ENCODE peak calls at places on chromosomes 4 and X, in seven cellular contexts. O is mammary epithelial cell; B is breast epithelium; J is upper lobe of right lung; S is CD8-positive, alpha-beta T cell; G is fibroblast of lung; Q is neural crest cell. Z is an unnamed sample.

GRCh38 chr4:188021548-188022249 is 26.1 kb downstream of the ZFP42 start:
- DNase-seq in G (no peak), B (no peak), O (no peak), J (no peak), S (no peak), Q (no peak), Z (no peak)

GRCh38 chr4:139556071-139556734 is at the start of gene SETD7:
- DNase-seq in O (peak), G (peak), J (peak), Q (peak), B (peak), S (peak), Z (peak)

GRCh38 chrX:41167888-41168287 is 82.6 kb downstream of the USP9X start:
- DNase-seq in O (peak), B (no peak), S (no peak), J (no peak), G (no peak), Q (no peak), Z (no peak)

GRCh38 chrX:56564182-56564885 is 907 bp downstream of the UBQLN2 start:
- DNase-seq in S (peak), Q (no peak), O (peak), J (peak), B (no peak), G (peak), Z (peak)

GRCh38 chr4:36385951-36386561 is 104.6 kb downstream of the DTHD1 start:
- DNase-seq in S (peak), Q (no peak), O (no peak), B (no peak), J (no peak), G (no peak), Z (peak)

GRCh38 chr4:63619771-63620170 is 789.5 kb downstream of the TECRL start:
- DNase-seq in O (no peak), B (no peak), G (no peak), Q (no peak), S (no peak), J (no peak), Z (no peak)

GRCh38 chr4:143773998-143774898 is 73.8 kb upstream of the FREM3 start:
- DNase-seq in O (peak), B (no peak), Q (peak), G (peak), S (no peak), J (no peak), Z (no peak)

GRCh38 chr4:58749206-58749605 is 1639.0 kb upstream of the IGFBP7 start:
- DNase-seq in Q (no peak), J (no peak), G (no peak), O (no peak), B (no peak), S (no peak), Z (no peak)

GRCh38 chr4:185735887-185736286 is 76.1 kb downstream of the SORBS2 start:
- DNase-seq in S (no peak), J (no peak), O (no peak), B (no peak), G (no peak), Q (no peak), Z (no peak)

GRCh38 chrX:86263526-86263925 is 115.3 kb downstream of the DACH2 start:
- DNase-seq in Q (no peak), S (no peak), B (no peak), G (no peak), O (no peak), J (no peak), Z (no peak)

DNA sequence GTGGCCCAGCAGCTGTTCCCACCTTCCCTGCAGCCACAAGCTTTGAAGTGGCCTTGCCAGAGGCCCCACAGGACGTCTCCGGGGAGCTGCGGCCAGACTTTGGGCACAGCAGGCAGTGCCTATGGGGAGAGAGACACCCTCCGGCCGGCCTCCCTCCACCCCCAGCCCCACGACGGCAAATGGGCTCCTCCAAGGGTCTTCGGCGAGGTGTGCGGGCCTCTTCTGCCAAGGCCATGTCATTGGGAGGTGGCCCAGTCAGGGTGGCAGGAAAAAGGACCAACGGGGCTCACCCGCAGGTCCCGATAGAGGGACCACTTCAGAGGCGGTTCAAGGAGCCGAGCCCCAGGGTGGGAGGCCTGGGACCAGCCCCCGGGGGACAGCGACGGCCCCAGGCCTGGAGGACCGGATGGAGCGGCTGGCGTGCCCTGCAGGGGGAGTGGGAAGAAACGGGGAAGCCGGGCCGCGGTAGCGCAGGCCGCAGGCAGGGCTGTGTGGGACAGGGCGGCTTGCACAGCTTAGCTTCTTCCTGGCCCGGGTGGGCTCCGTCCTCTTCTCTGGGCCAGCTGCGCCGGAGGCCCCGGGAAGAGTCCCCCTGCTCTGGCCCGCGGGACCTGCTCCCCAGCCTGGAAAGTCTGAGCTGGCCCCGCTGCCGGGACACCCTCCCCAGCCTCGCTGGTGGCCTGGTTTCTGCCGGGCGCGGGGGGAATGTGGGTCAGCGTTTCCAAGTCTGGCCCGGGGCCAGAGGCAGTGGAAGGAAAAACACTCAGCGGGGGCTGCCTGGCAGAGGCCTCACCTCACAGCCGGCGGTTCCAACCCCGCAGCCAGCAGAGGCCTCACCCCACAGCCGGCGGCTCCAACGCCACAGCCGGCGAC is 21.9 kb upstream of the SPON2 start:
- DNase-seq in J (peak), S (no peak), G (no peak), O (no peak), B (peak), Q (no peak), Z (peak)
- TF ChIP-seq CTCF in J (no peak), S (no peak), G (no peak), O (no peak), B (no peak), Q (no peak), Z (no peak)

GRCh38 chr4:47705326-47705981 is 132.4 kb downstream of the CORIN start:
- DNase-seq in S (no peak), J (no peak), G (peak), B (no peak), O (no peak), Q (no peak), Z (no peak)

GRCh38 chr4:47703964-47704363 is 133.9 kb downstream of the CORIN start:
- DNase-seq in Q (no peak), J (no peak), S (no peak), O (no peak), G (no peak), B (no peak), Z (no peak)

GRCh38 chr4:47703008-47703407 is 134.9 kb downstream of the CORIN start:
- DNase-seq in J (no peak), Q (no peak), B (no peak), G (no peak), S (no peak), O (no peak), Z (no peak)

GRCh38 chr4:47701286-47701685 is 136.6 kb downstream of the CORIN start:
- DNase-seq in J (no peak), O (no peak), B (no peak), S (no peak), G (no peak), Q (no peak), Z (no peak)

GRCh38 chr4:47704693-47705325 is 133.1 kb downstream of the CORIN start:
- DNase-seq in B (no peak), S (no peak), O (no peak), J (no peak), G (peak), Q (peak), Z (no peak)
- TF ChIP-seq CTCF in B (no peak), S (no peak), O (no peak), J (peak), G (peak), Q (peak), Z (no peak)

GRCh38 chrX:153685751-153686676 is 1.7 kb upstream of the SLC6A8 start:
- DNase-seq in S (no peak), Q (no peak), G (no peak), J (peak), B (no peak), O (no peak), Z (no peak)

GRCh38 chrX:153688534-153688899 is 791 bp downstream of the SLC6A8 start:
- DNase-seq in G (no peak), Q (no peak), B (no peak), S (no peak), O (no peak), J (no peak), Z (no peak)

GRCh38 chrX:153688071-153688470 is 345 bp downstream of the SLC6A8 start:
- DNase-seq in J (no peak), G (no peak), Q (no peak), O (no peak), B (no peak), S (no peak), Z (no peak)

GRCh38 chrX:153688900-153689590 is 1.3 kb downstream of the SLC6A8 start:
- DNase-seq in B (peak), S (no peak), G (peak), Q (no peak), O (no peak), J (no peak), Z (no peak)

DNA sequence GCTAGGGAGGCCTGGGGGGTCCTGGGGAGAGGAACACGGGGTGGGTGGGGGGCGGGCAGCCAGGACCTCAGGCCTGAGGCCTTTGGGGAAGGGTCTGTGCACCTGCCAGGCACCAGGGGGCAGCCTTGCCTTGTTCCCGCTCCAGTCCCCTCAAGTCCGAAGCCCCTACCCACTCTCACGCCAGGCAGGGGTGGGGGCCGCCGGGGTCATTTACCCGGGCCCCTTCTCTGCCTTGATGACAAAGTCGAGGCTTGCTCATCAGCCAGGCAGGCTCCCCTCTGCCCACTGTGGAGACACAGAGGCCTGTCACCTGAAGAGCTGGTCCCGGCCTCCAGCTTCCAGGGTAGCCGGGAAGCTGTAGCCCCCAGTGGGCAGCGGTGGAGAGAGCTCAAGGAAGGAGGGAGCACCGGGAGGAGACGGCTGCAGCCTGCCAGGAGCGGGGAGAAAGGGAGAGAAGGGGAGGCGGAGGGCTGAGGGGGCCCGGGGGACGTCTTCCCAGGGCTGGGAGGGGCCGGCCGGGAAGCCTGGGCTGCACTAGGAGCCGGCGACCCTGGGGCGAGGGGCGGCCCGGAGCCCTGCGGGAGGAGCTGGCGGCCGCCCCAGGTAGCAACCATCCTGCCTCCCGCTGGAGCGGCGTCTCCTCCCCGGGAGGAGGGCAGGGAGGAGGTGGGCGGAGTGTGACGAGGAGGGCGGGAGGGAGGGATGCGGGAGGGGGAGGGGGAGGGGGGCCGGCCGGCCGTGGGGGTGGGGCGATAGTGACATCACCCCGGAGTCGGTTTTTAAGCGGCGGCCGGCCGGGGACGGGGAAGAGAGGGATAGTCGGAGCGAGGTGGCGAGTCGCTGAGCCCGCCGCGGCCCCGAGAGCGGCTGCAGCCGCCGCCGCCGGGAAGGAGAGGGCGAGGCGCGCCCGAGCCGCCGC is at the start of gene SLC6A8:
- DNase-seq in J (peak), B (peak), G (peak), S (no peak), Q (peak), O (peak), Z (no peak)
- TF ChIP-seq CTCF in J (peak), B (no peak), G (peak), S (no peak), Q (peak), O (no peak), Z (no peak)

GRCh38 chr4:44210750-44211149 is 237.9 kb downstream of the KCTD8 start:
- DNase-seq in Q (no peak), O (no peak), B (no peak), J (no peak), G (no peak), S (no peak), Z (no peak)
- TF ChIP-seq CTCF in Q (peak), O (peak), B (no peak), J (no peak), G (no peak), S (no peak), Z (no peak)

DNA sequence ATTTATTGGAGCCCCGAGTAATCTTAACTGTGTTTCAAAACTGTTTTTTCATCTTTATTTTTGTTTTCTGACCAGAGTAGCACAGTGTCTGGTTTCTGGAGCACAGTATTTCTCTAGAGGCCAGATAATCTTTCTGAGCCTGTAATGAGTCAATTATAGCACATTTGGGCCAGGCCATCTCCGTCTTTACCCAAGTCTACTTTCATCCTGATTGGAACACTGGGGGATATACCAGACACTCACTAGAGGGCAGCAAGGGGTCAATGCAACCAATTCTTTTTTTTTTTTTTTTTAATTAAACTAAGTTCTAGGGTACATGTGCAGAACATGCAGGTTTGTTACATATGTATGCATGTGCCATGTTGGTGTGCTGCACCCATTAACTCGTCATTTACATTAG is 282.0 kb downstream of the ARHGAP24 start:
- DNase-seq in O (no peak), B (no peak), Q (no peak), G (peak), S (no peak), J (no peak), Z (no peak)
- TF ChIP-seq CTCF in O (peak), B (no peak), Q (peak), G (peak), S (no peak), J (peak), Z (no peak)

DNA sequence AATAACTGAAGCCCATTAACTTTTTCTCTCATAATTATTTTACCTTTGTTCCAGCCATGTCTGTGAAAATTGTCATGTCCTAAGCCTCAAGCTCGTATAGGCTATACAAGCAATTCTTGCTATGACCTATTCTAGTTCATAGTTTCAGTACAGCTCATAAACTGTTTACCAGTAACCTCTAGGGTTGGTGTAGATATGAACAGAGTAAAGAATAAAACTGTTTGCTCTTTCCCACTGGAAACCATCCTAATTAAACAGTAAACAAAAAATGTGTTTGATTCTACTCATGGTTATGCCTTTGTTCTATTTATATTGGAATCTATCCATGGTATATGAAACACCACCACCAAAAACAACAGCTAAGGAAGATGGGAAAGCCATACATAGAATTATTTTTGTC is 1444.0 kb upstream of the PCDH7 start:
- DNase-seq in Q (no peak), B (no peak), G (no peak), O (no peak), S (no peak), J (no peak), Z (no peak)
- TF ChIP-seq CTCF in Q (no peak), B (no peak), G (no peak), O (no peak), S (no peak), J (no peak), Z (no peak)

GRCh38 chr4:103046416-103047290 is 27.1 kb upstream of the SLC9B1 start:
- DNase-seq in J (no peak), Q (peak), O (peak), B (no peak), G (peak), S (no peak), Z (no peak)
- TF ChIP-seq CTCF in J (peak), Q (peak), O (peak), B (no peak), G (peak), S (peak), Z (peak)

GRCh38 chr4:12411072-12411471 is 982.4 kb upstream of the HS3ST1 start:
- DNase-seq in J (no peak), Q (no peak), B (no peak), G (no peak), O (no peak), S (no peak), Z (no peak)

GRCh38 chr4:12414181-12414812 is 985.6 kb upstream of the HS3ST1 start:
- DNase-seq in J (no peak), B (no peak), G (no peak), Q (no peak), O (no peak), S (no peak), Z (no peak)

DNA sequence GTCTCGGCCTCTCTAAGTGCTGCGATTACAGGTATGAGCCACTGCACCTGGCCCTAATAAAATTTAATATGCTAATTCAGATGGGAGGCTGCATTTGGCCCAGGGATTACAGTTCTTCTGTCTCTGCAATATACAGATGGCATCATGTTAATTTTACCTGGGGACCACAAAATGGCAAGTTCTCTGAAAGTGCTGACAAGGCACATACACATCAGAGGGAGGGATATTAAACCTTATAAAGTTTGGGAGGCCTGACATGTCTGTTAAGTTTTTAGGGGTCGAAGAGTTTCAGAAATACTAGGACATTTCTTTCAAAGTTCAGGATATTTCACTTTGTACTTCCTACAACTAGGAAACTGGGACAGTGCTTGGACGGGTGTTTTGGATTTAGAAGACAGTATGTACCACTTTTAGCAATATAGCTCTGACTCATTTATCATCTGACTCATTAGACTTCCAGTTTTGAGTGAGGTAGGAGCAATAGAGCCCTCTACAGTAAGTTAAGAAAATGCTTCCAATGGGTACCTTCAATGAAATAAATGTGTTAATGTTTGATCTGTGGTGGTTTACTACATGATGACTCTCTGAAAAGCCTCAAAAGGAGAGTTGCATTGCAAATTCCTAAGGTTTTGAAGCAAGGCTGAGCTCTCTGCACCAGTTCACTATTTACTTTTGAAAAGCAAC is 981.0 kb upstream of the HS3ST1 start:
- DNase-seq in B (no peak), Q (no peak), J (no peak), S (no peak), G (peak), O (peak), Z (no peak)
- TF ChIP-seq CTCF in B (no peak), Q (no peak), J (no peak), S (no peak), G (no peak), O (peak), Z (no peak)

DNA sequence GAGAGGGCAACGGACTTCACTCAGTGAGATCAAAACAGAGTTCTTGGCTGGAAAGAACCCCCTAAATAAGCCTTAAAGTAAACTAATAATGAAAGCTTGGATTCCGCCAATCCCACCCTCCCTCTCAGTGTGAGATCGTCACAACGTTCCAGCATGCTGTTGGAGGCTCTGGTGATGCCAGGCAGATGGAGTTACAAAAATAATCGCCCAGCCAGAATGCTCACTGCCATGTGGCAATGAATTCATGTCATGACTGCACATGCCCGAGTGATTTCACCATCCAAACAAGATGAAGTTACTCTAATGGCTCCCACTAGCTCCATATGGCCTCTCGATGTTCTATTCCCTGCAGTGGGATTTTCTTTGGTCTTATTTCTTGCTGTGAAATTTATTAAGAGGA is 248.0 kb downstream of the SPATA18 start:
- DNase-seq in J (no peak), S (peak), G (no peak), B (no peak), O (peak), Q (no peak), Z (no peak)
- TF ChIP-seq CTCF in J (no peak), S (no peak), G (no peak), B (no peak), O (no peak), Q (no peak), Z (no peak)

Z was measured in natural killer cell.